ENCODE peak calls at places on chromosome 6, in nine cellular contexts. G is hepatocyte; Z is stomach; J is H1; K is ovary; M is naive thymus-derived CD4-positive, alpha-beta T cell; W is IMR-90; O is heart right ventricle; X is ascending aorta. P is an unnamed sample. For H3K4me1, the result is how much of the 10 kb centered on the place peaks cover.

GRCh38 chr6:139186242-139186641 is 51.4 kb downstream of the HECA start:
- DNase-seq in O (no peak), M (no peak), X (no peak), W (no peak), K (no peak), Z (no peak), J (no peak), G (no peak), P (no peak)

GRCh38 chr6:149043476-149044130 is 273.9 kb upstream of the TAB2 start:
- DNase-seq in W (no peak), O (no peak), G (peak), J (peak), X (no peak), K (no peak), Z (no peak), M (no peak), P (no peak)

GRCh38 chr6:77034161-77034560 is 429.1 kb downstream of the HTR1B start:
- DNase-seq in W (peak), J (peak), O (no peak), X (no peak), M (no peak), Z (no peak), G (no peak), K (no peak), P (no peak)

GRCh38 chr6:159044899-159045727 is at the start of gene TAGAP:
- DNase-seq in Z (peak), W (peak), X (peak), G (peak), O (peak), K (no peak), M (peak), J (no peak), P (peak)

GRCh38 chr6:3455490-3456394 is 1.1 kb downstream of the SLC22A23 start:
- DNase-seq in Z (peak), W (no peak), X (peak), J (no peak), M (no peak), K (peak), O (peak), G (peak), P (no peak)

GRCh38 chr6:101396552-101397173 is 3.2 kb downstream of the GRIK2 start:
- DNase-seq in J (no peak), G (peak), K (peak), O (peak), Z (peak), M (peak), X (peak), W (peak), P (peak)

GRCh38 chr6:16199792-16200191 is 38.6 kb upstream of the GMPR start:
- DNase-seq in O (no peak), J (no peak), G (no peak), W (no peak), K (no peak), X (no peak), M (no peak), Z (no peak), P (no peak)

GRCh38 chr6:148790404-148790803 is 43.6 kb downstream of the UST start:
- DNase-seq in O (no peak), J (no peak), Z (no peak), K (no peak), W (no peak), M (no peak), G (no peak), X (no peak), P (no peak)

GRCh38 chr6:36834576-36835293 is 4.5 kb downstream of the CPNE5 start:
- DNase-seq in X (no peak), Z (no peak), O (no peak), G (no peak), W (no peak), J (no peak), K (no peak), M (no peak), P (peak)

GRCh38 chr6:21305827-21306469 is 287.6 kb upstream of the SOX4 start:
- DNase-seq in X (no peak), J (no peak), W (peak), M (no peak), G (peak), Z (no peak), K (no peak), O (no peak), P (no peak)

GRCh38 chr6:79373880-79374279 is 139.4 kb upstream of the HMGN3 start:
- DNase-seq in Z (no peak), M (no peak), W (no peak), X (no peak), O (no peak), J (no peak), G (no peak), K (no peak), P (no peak)

GRCh38 chr6:129793447-129793846 is 67.7 kb downstream of the TMEM244 start:
- DNase-seq in Z (no peak), X (no peak), M (no peak), K (no peak), G (no peak), W (no peak), O (no peak), J (no peak), P (no peak)

GRCh38 chr6:156440688-156441087 is 336.5 kb upstream of the ARID1B start:
- DNase-seq in J (no peak), M (no peak), W (no peak), G (no peak), O (no peak), K (no peak), X (no peak), Z (no peak), P (no peak)

GRCh38 chr6:157226761-157227160 is 96.6 kb downstream of the TMEM242 start:
- DNase-seq in J (no peak), X (peak), O (no peak), W (no peak), M (no peak), G (peak), K (no peak), Z (no peak), P (no peak)

GRCh38 chr6:88513920-88514319 is 347.8 kb upstream of the CNR1 start:
- DNase-seq in G (no peak), W (no peak), M (no peak), O (no peak), J (no peak), Z (no peak), K (no peak), X (no peak), P (no peak)

GRCh38 chr6:148470141-148470540 is 127.5 kb downstream of the SASH1 start:
- DNase-seq in K (no peak), X (no peak), Z (no peak), O (no peak), J (no peak), W (no peak), M (no peak), G (no peak), P (no peak)

GRCh38 chr6:133130863-133131262 is 110.3 kb upstream of the EYA4 start:
- DNase-seq in K (no peak), Z (no peak), W (peak), O (peak), X (no peak), M (no peak), G (peak), J (no peak), P (peak)

GRCh38 chr6:163707385-163708355 is 293.2 kb downstream of the QKI start:
- DNase-seq in G (no peak), W (no peak), J (no peak), O (no peak), M (no peak), X (peak), Z (no peak), K (no peak), P (no peak)

GRCh38 chr6:89313006-89313405 is 2.1 kb downstream of the GABRR2 start:
- DNase-seq in W (peak), K (no peak), O (peak), X (no peak), M (no peak), G (peak), J (no peak), Z (no peak), P (peak)

GRCh38 chr6:44002071-44002590 is 125.1 kb downstream of the MRPL14 start:
- DNase-seq in J (peak), G (peak), K (no peak), Z (no peak), X (no peak), W (no peak), M (no peak), O (no peak), P (no peak)

GRCh38 chr6:89828988-89829590 is 591 bp upstream of the CASP8AP2 start:
- DNase-seq in Z (no peak), W (no peak), X (no peak), J (no peak), O (no peak), K (no peak), G (no peak), M (no peak), P (no peak)

GRCh38 chr6:158488065-158488464 is 71.8 kb upstream of the TMEM181 start:
- DNase-seq in Z (no peak), M (no peak), K (no peak), G (no peak), W (peak), O (no peak), X (no peak), J (no peak), P (no peak)

GRCh38 chr6:167495506-167496391 is 170.9 kb downstream of the TTLL2 start:
- DNase-seq in K (no peak), X (no peak), O (no peak), W (no peak), M (no peak), G (no peak), Z (no peak), J (no peak), P (no peak)

GRCh38 chr6:12150812-12151432 is 138.8 kb downstream of the HIVEP1 start:
- DNase-seq in O (no peak), J (no peak), G (peak), W (no peak), K (no peak), Z (no peak), X (no peak), M (peak), P (peak)

GRCh38 chr6:19245656-19246055 is 591.5 kb upstream of the ID4 start:
- DNase-seq in K (no peak), X (no peak), W (no peak), J (no peak), G (no peak), O (no peak), M (no peak), Z (no peak), P (no peak)

GRCh38 chr6:127207591-127208120 is 59.0 kb upstream of the RNF146 start:
- DNase-seq in W (peak), J (no peak), G (no peak), K (no peak), O (no peak), X (no peak), M (no peak), Z (no peak), P (no peak)

GRCh38 chr6:108685970-108686369 is 125.3 kb downstream of the FOXO3 start:
- DNase-seq in M (no peak), K (no peak), X (no peak), J (no peak), O (no peak), Z (no peak), W (no peak), G (no peak), P (no peak)

GRCh38 chr6:104682722-104683643 is 176.7 kb downstream of the HACE1 start:
- DNase-seq in O (peak), W (peak), G (peak), M (peak), Z (peak), K (no peak), J (peak), X (no peak), P (peak)

GRCh38 chr6:134199848-134200606 is 117.9 kb downstream of the SGK1 start:
- DNase-seq in O (no peak), Z (no peak), M (no peak), G (no peak), J (no peak), X (no peak), W (no peak), K (no peak), P (no peak)
- H3K27ac ChIP-seq in O (no peak), Z (no peak), M (no peak), G (peak), J (no peak), X (no peak), W (no peak), K (no peak), P (no peak)

GRCh38 chr6:87174078-87174579 is 18.8 kb downstream of the ZNF292 start:
- DNase-seq in X (no peak), Z (no peak), O (no peak), G (no peak), J (no peak), M (no peak), W (no peak), K (no peak), P (no peak)
- H3K4me1 ChIP-seq in X (under half), Z (under half), O (under half), G (under half), J (under half), M (under half), W (under half), K (under half), P (under half)

GRCh38 chr6:32815996-32816395 is 806 bp downstream of the HLA-DOB start:
- DNase-seq in Z (no peak), O (no peak), G (no peak), W (no peak), J (no peak), X (no peak), K (no peak), M (no peak), P (no peak)

GRCh38 chr6:32815115-32815514 is 1.7 kb downstream of the HLA-DOB start:
- DNase-seq in M (no peak), Z (no peak), G (no peak), K (no peak), W (peak), O (no peak), J (no peak), X (no peak), P (no peak)

GRCh38 chr6:32819729-32820128 is 2.9 kb upstream of the HLA-DOB start:
- DNase-seq in K (no peak), W (peak), O (no peak), M (no peak), X (no peak), Z (no peak), G (no peak), J (no peak), P (no peak)

GRCh38 chr6:32816746-32817204 is at the start of gene HLA-DOB:
- DNase-seq in J (no peak), O (no peak), G (peak), X (no peak), Z (no peak), K (no peak), M (peak), W (peak), P (no peak)

DNA sequence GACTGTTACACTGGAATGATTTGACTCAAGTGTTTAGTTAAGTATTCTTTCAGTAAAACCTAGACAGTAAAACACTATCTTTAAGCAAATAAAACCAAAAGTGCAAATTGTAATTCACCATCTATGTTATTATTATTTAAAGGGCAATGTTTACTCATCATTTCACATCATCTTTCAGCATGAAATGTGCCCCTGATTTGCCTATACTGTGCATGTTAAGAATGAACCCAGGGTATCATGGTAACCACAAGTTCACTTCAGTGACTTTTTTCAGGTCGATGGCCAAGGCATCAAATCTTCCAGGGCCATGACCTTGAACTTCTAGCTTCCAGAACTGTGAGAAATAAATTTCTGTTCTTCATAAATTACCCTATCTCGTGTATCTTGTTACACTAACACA is 2.1 kb upstream of the HLA-DOB start:
- DNase-seq in M (no peak), K (no peak), G (no peak), J (no peak), W (no peak), X (no peak), Z (no peak), O (no peak), P (no peak)
- H3K27ac ChIP-seq in M (no peak), K (no peak), G (no peak), J (no peak), W (no peak), X (no peak), Z (no peak), O (no peak), P (no peak)

DNA sequence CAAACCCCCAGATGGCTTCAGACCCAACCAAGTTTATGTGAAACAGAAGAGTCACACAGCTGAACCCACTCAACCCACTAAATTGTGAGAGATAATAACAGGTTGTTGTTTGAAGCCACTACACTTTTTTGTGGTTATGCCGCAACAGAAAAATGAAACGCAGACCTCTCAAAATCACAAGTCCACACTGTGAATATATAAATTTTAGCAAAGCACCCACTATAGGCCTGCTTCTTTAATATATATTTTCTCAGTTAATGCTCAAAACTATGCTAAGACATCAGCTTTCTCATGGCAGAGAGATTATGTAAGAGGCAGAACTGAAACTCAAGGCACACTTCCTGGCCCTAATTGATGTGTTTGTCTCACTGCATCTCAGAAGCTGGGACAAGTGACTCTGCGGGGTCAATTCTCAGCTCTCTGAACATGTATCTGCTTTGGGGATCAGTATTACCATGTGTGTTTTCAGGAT is 27.7 kb downstream of the MAP3K5 start:
- DNase-seq in J (no peak), G (no peak), M (peak), K (no peak), O (no peak), X (no peak), W (no peak), Z (no peak), P (no peak)
- H3K4me1 ChIP-seq in J (under half), G (under half), M (half or more), K (under half), O (half or more), X (half or more), W (under half), Z (half or more), P (under half)

GRCh38 chr6:25309886-25310285 is 30.7 kb downstream of the CARMIL1 start:
- DNase-seq in M (no peak), O (no peak), X (no peak), W (no peak), J (no peak), G (no peak), K (no peak), Z (no peak), P (no peak)

GRCh38 chr6:25314776-25315175 is 35.6 kb downstream of the CARMIL1 start:
- DNase-seq in M (no peak), Z (no peak), X (no peak), W (no peak), K (no peak), G (no peak), O (no peak), J (no peak), P (no peak)

GRCh38 chr6:25312703-25313102 is 33.5 kb downstream of the CARMIL1 start:
- DNase-seq in W (peak), X (no peak), O (no peak), Z (no peak), M (no peak), K (no peak), G (peak), J (no peak), P (no peak)

GRCh38 chr6:25311251-25311910 is 32.2 kb downstream of the CARMIL1 start:
- DNase-seq in O (no peak), G (peak), K (no peak), X (peak), Z (no peak), W (peak), M (no peak), J (no peak), P (no peak)

DNA sequence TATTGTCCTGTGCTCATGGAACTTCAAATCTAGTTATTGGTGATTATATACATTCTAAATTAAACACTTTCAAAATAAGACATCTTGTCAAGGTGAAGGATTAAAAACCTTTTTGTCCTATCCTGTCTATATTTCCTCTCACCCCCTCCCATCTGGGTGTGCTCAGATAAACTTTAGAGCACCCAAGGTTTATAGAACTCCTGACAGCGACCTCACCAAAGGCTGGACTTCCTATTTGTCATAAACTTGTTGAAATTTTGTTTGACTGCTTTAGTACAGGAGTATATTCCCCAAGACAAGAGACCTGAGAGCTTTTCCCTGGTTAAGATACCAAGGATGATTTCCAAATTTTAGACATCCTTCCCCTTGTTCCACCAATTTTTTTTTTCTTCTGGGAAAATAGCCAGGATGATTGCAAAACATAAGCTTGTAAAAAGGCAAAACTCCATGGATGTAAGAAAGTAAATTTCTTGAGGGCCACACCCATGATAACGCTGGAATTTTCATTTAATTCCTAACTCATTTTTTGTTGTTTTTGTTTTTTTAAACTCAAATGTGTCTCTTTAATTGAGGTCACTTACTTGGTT is 33.0 kb downstream of the CARMIL1 start:
- DNase-seq in M (no peak), J (no peak), O (no peak), X (peak), W (peak), K (no peak), Z (no peak), G (no peak), P (no peak)
- H3K27ac ChIP-seq in M (no peak), J (no peak), O (peak), X (peak), W (peak), K (no peak), Z (peak), G (peak), P (peak)

GRCh38 chr6:142853244-142854180 is 91.5 kb downstream of the HIVEP2 start:
- DNase-seq in K (no peak), O (no peak), J (no peak), Z (no peak), M (no peak), G (no peak), X (no peak), W (peak), P (no peak)

GRCh38 chr6:142850653-142851434 is 94.1 kb downstream of the HIVEP2 start:
- DNase-seq in M (no peak), G (no peak), X (no peak), J (no peak), Z (no peak), K (no peak), W (peak), O (no peak), P (no peak)

GRCh38 chr6:142854589-142855488 is 90.1 kb downstream of the HIVEP2 start:
- DNase-seq in K (no peak), O (no peak), J (no peak), W (no peak), X (no peak), Z (no peak), M (no peak), G (no peak), P (no peak)

GRCh38 chr6:142848969-142849368 is 96.0 kb downstream of the HIVEP2 start:
- DNase-seq in O (no peak), G (no peak), K (no peak), W (no peak), M (no peak), Z (no peak), X (no peak), J (no peak), P (no peak)

GRCh38 chr6:142851601-142852000 is 93.4 kb downstream of the HIVEP2 start:
- DNase-seq in X (no peak), Z (no peak), K (no peak), W (peak), O (no peak), M (no peak), G (no peak), J (no peak), P (no peak)
- H3K4me1 ChIP-seq in X (under half), Z (under half), K (under half), W (under half), O (half or more), M (half or more), G (under half), J (under half), P (under half)

DNA sequence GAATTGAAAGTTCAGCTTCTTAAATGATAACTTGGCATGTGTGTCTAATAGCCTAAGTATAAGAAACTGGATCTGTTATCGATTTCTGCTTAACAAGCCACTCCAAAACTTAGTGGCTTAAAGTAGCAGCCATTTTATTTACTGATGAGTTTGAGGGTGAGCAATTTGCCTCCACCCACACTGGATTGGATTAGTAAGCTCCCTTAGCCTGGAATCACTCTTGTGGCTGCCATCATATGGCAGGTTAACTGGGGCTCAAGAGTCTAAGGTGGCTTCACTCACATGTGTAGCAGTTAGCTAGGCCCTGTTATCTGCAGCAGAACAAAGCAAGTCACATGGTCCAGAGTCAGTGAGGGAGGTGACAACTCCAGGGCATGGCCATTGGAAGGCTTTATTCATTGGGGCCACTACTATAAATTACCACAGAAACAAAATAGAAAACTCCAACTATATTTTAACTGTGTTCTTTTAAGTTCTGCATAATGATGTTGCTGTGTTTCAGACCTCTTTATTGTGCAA is 49.3 kb downstream of the DCBLD1 start:
- DNase-seq in O (no peak), X (no peak), G (no peak), M (no peak), J (no peak), K (no peak), W (peak), Z (no peak), P (no peak)
- H3K27ac ChIP-seq in O (peak), X (no peak), G (no peak), M (no peak), J (no peak), K (no peak), W (no peak), Z (no peak), P (no peak)

GRCh38 chr6:5498579-5498899 is 237.2 kb downstream of the FARS2 start:
- DNase-seq in O (no peak), G (no peak), M (no peak), Z (no peak), J (no peak), X (no peak), K (no peak), W (peak), P (no peak)
- H3K4me1 ChIP-seq in O (under half), G (under half), M (under half), Z (under half), J (under half), X (under half), K (under half), W (under half), P (under half)

P was measured in testis.